ENCODE peak calls at places on chromosomes 3 and 15, in four cellular contexts. K, L, V and P are unnamed samples.

GRCh38 chr15:33200903-33201302 is 6.4 kb upstream of the FMN1 start:
- DNase-seq in K (no peak), L (peak; percentile 49), V (no peak), P (no peak)

GRCh38 chr3:24123596-24123995 is 178.5 kb downstream of the NR1D2 start:
- DNase-seq in L (no peak), V (no peak), K (no peak), P (no peak)

GRCh38 chr3:185859294-185859972 is 34.6 kb upstream of the IGF2BP2 start:
- DNase-seq in L (no peak), K (no peak), V (no peak), P (no peak)

GRCh38 chr3:100297784-100298183 is 36.8 kb upstream of the NIT2 start:
- DNase-seq in V (peak; percentile 14), K (peak; percentile 12), L (no peak), P (no peak)

GRCh38 chr15:63372018-63372705 is 9.5 kb downstream of the CA12 start:
- DNase-seq in K (peak; percentile 82), V (peak; percentile 89), L (no peak), P (no peak)

GRCh38 chr3:77038468-77038927 is 1.4 kb upstream of the ROBO2 start:
- DNase-seq in L (peak; percentile 93), V (peak; percentile 48), K (peak; percentile 84), P (peak; percentile 88)

GRCh38 chr3:118628704-118629341 is 405.8 kb downstream of the IGSF11 start:
- DNase-seq in L (peak; percentile 88), K (peak; percentile 41), V (peak; percentile 69), P (peak; percentile 95)

GRCh38 chr15:55407631-55407948 is 569 bp downstream of the CCPG1 start:
- DNase-seq in K (peak; percentile 16), L (peak; percentile 35), V (peak; percentile 28), P (no peak)

GRCh38 chr3:39213613-39214012 is 21.2 kb upstream of the XIRP1 start:
- DNase-seq in L (no peak), V (no peak), K (no peak), P (no peak)

GRCh38 chr15:73900129-73900712 is 26.0 kb upstream of the LOXL1 start:
- DNase-seq in K (no peak), L (no peak), V (no peak), P (no peak)

GRCh38 chr3:17302774-17303173 is 418.0 kb downstream of the PLCL2 start:
- DNase-seq in V (no peak), K (no peak), L (no peak), P (no peak)

GRCh38 chr15:73371812-73372211 is 3.1 kb upstream of the HCN4 start:
- DNase-seq in V (no peak), K (no peak), L (no peak), P (no peak)

GRCh38 chr3:193894121-193894863 is 241.7 kb upstream of the HES1 start:
- DNase-seq in L (no peak), V (no peak), K (no peak), P (no peak)

GRCh38 chr3:101992861-101993260 is 143.5 kb downstream of the NFKBIZ start:
- DNase-seq in L (no peak), K (no peak), V (no peak), P (no peak)

GRCh38 chr3:195803309-195803908 is 8.3 kb downstream of the MUC4 start:
- DNase-seq in L (no peak), K (no peak), V (no peak), P (peak; percentile 41)

GRCh38 chr15:67114046-67114445 is 48.6 kb downstream of the SMAD3 start:
- DNase-seq in L (no peak), K (no peak), V (no peak), P (no peak)

GRCh38 chr3:196611761-196612483 is 27.6 kb upstream of the NRROS start:
- DNase-seq in V (no peak), K (no peak), L (no peak), P (peak; percentile 53)

GRCh38 chr3:184320099-184320445 is 5.7 kb downstream of the EIF4G1 start:
- DNase-seq in K (peak; percentile 95), V (peak; percentile 97), L (no peak), P (no peak)